ENCODE peak calls at places on chromosome 12, in seven cellular contexts. J is dorsolateral prefrontal cortex, Q is epithelial cell of esophagus, S is OCI-LY7, O is cardiac fibroblast, A is nephron progenitor cell, H is heart right ventricle. W is an unnamed sample.

GRCh38 chr12:66661357-66661756 is 17.5 kb downstream of the GRIP1 start:
- DNase-seq in Q (no peak), O (no peak), A (no peak), J (no peak), H (no peak), S (no peak), W (no peak)

GRCh38 chr12:89540586-89540985 is 14.7 kb upstream of the POC1B start:
- DNase-seq in O (no peak), H (no peak), Q (no peak), S (no peak), A (no peak), J (no peak), W (no peak)

GRCh38 chr12:101891462-101891971 is 14.1 kb downstream of the DRAM1 start:
- DNase-seq in J (no peak), H (no peak), S (no peak), A (no peak), O (peak; percentile 69), Q (peak; percentile 32), W (no peak)

GRCh38 chr12:34236073-34236472 is 213.8 kb downstream of the ALG10 start:
- DNase-seq in S (no peak), H (no peak), J (no peak), A (no peak), O (no peak), Q (no peak), W (no peak)

GRCh38 chr12:25977047-25977446 is 18.6 kb downstream of the RASSF8 start:
- DNase-seq in S (no peak), Q (peak; percentile 10), O (no peak), J (no peak), A (no peak), H (no peak), W (no peak)

GRCh38 chr12:92992041-92992440 is 62.9 kb upstream of the EEA1 start:
- DNase-seq in J (no peak), O (no peak), S (no peak), Q (no peak), H (no peak), A (no peak), W (no peak)

GRCh38 chr12:53381739-53382630 is 2.0 kb downstream of the SP1 start:
- DNase-seq in S (peak; percentile 67), A (peak; percentile 29), J (no peak), Q (peak; percentile 97), O (peak; percentile 83), H (no peak), W (peak; percentile 60)

GRCh38 chr12:110916295-110916875 is 4.0 kb downstream of the MYL2 start:
- DNase-seq in J (no peak), Q (peak; percentile 49), H (no peak), O (peak; percentile 85), A (no peak), S (no peak), W (no peak)

GRCh38 chr12:108253540-108253939 is 85.6 kb downstream of the CMKLR1 start:
- DNase-seq in Q (no peak), A (no peak), S (no peak), J (peak; percentile 68), O (no peak), H (no peak), W (peak; percentile 26)

GRCh38 chr12:106723416-106723815 is 51.1 kb upstream of the RIC8B start:
- DNase-seq in H (no peak), Q (no peak), O (no peak), J (no peak), A (no peak), S (no peak), W (no peak)

GRCh38 chr12:65828711-65829339 is 4.5 kb downstream of the HMGA2 start:
- DNase-seq in A (no peak), Q (no peak), S (no peak), H (no peak), J (no peak), O (no peak), W (no peak)

GRCh38 chr12:8866429-8866828 is 44.0 kb downstream of the A2ML1 start:
- DNase-seq in H (no peak), S (no peak), O (no peak), J (no peak), A (no peak), Q (no peak), W (no peak)

GRCh38 chr12:114319422-114319821 is 86.5 kb downstream of the TBX5 start:
- DNase-seq in S (no peak), A (no peak), Q (no peak), H (peak; percentile 10), J (no peak), O (peak; percentile 63), W (no peak)

GRCh38 chr12:47837190-47838171 is 17.8 kb upstream of the HDAC7 start:
- DNase-seq in H (peak; percentile 68), Q (peak; percentile 81), J (peak; percentile 61), A (peak; percentile 76), O (peak; percentile 83), S (peak; percentile 76), W (peak; percentile 70)

GRCh38 chr12:20696181-20696580 is 1.0 kb downstream of the SLCO1C1 start:
- DNase-seq in S (no peak), Q (no peak), A (no peak), O (no peak), H (peak; percentile 57), J (no peak), W (no peak)

GRCh38 chr12:53925006-53925405 is 13.6 kb upstream of the HOXC13 start:
- DNase-seq in H (no peak), S (no peak), Q (no peak), J (no peak), O (no peak), A (no peak), W (no peak)

GRCh38 chr12:42716521-42716920 is 127.0 kb upstream of the PRICKLE1 start:
- DNase-seq in A (no peak), Q (no peak), S (no peak), O (peak; percentile 43), H (no peak), J (no peak), W (no peak)

GRCh38 chr12:72346331-72346944 is 74.3 kb downstream of the TRHDE start:
- DNase-seq in A (peak; percentile 75), J (peak; percentile 59), Q (peak; percentile 77), H (no peak), O (peak; percentile 56), S (peak; percentile 73), W (peak; percentile 84)

GRCh38 chr12:108612788-108613282 is 15.0 kb upstream of the TMEM119 start:
- DNase-seq in O (no peak), J (no peak), H (no peak), Q (peak; percentile 21), S (no peak), A (no peak), W (no peak)

GRCh38 chr12:130334937-130335336 is 2.8 kb upstream of the PIWIL1 start:
- DNase-seq in O (no peak), S (no peak), Q (peak; percentile 9), A (no peak), J (no peak), H (no peak), W (no peak)

GRCh38 chr12:80714846-80715245 is 1.9 kb upstream of the MYF5 start:
- DNase-seq in O (no peak), J (no peak), S (no peak), Q (no peak), A (no peak), H (no peak), W (no peak)

DNA sequence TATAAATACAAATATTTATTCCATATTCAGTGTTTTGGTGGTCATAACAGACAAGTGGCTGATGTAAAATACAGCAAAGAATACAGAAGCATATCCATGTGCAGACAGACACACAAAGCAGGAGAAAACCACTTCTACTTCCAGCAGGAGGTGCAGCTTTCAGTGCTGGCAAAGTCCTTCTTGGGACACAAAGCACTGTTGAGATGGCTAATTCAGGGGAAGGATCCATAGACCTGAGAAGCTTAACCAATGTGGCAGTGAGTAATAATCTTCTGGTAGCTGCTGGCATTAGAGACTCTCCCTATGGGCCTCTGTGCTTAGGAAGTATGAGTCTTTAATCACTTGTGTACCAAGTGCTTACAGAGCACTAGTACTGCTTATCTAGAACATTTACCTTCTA is 26.8 kb downstream of the AMN1 start:
- DNase-seq in O (peak; percentile 55), A (no peak), H (no peak), Q (peak; percentile 48), S (no peak), J (no peak), W (no peak)
- TF ChIP-seq CTCF in O (peak; percentile 32), A (no peak), H (peak; percentile 49), Q (peak; percentile 31), S (peak; percentile 18), J (no peak), W (no peak)

DNA sequence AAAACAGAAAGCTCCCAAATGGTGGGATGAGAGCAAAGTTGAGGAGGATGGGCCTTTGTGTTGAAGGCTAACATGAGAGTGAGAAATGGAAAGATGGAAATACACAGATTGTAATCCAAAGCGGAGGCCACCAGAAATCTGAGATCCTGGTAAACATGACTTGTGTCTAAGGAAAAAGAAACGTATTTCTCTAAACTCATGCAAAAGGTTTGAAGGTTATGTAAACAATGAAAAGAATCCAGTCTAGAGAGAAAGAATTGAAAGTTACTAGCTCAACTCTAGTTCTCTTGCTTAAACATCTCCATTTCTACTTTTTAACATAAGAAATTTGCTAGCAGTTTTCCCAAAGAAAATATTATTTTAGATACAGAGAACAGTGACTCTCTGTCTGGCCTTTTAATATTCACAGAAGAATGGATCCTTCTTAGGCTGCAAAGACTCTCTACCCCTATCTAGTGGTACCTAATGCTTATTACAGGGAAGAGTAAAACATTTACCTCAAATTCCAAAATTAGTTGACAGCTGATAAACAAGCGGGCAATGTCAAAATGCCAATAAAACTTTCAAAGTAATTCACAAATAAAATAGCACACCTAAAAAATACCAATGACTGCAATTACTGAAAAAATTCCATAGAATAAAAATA is 75.8 kb upstream of the SOX5 start:
- DNase-seq in H (no peak), O (no peak), A (no peak), J (no peak), Q (peak; percentile 14), S (no peak), W (no peak)
- TF ChIP-seq CTCF in H (no peak), O (peak; percentile 79), A (peak; percentile 68), J (no peak), Q (peak; percentile 55), S (peak; percentile 65), W (peak; percentile 51)

DNA sequence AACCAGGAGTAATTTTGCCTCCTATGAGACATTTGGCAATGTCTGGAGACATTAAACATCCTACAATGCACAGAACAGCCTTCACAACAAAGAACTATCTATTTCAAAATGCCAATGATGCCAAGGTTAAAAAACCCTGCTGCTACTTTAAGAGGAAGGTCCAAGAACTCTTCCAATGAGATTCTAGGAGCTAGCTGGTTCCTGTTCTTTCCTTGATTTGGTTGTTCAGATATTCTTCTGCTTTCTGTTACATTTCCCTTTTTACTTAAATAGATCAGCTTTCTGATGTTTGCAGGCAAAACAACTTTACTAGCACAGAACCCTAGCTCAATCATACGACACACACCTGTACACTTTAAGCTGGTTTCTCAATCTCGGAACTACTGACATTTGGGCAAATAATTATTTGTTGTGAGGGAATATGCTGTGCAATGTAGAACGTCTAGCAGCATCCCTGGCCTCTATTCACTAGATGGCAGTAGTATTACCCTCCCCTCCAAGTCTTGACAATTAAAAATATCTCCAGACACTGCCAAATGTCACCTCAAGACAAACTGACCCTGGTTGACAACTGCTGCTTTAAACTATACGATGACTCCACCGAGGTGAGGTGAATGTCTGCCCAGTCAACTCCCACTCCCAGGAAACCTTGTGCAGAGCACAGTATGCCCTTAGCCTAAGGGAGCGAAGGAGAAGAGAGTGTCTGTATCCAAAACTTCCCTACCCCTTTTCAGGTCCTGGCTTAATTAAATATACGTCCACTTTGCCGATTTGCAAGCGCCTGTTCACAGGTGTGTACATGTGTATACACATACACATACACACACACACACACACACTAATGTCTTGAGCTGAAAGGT is 4.4 kb downstream of the BLTP3B start:
- DNase-seq in H (no peak), A (no peak), O (peak; percentile 46), S (peak; percentile 59), Q (peak; percentile 48), J (no peak), W (no peak)
- TF ChIP-seq CTCF in H (peak; percentile 54), A (no peak), O (peak; percentile 39), S (peak; percentile 78), Q (peak; percentile 52), J (no peak), W (no peak)

GRCh38 chr12:123801573-123802178 is 39.6 kb downstream of the DNAH10 start:
- DNase-seq in H (no peak), J (no peak), S (peak; percentile 28), Q (peak; percentile 55), O (peak; percentile 24), A (no peak), W (no peak)
- TF ChIP-seq CTCF in H (peak; percentile 41), J (peak; percentile 35), S (peak; percentile 80), Q (peak; percentile 50), O (peak; percentile 42), A (peak; percentile 46), W (peak; percentile 40)

W was measured in endothelial cell.